ENCODE peak calls at places on chromosomes 5 and 9, in five cellular contexts. One of them, this sample, is unnamed.

GRCh38 chr9:123640792-123641222 is 284.8 kb downstream of the CRB2 start:
- DNase-seq in astrocyte of the spinal cord: no peak
- DNase-seq in brain microvascular endothelial cell: no peak
- DNase-seq in B cell: no peak
- DNase-seq in heart right ventricle: no peak
- DNase-seq in this sample: no peak

GRCh38 chr9:95581900-95582299 is 65.1 kb upstream of the PTCH1 start:
- DNase-seq in heart right ventricle: no peak
- DNase-seq in B cell: no peak
- DNase-seq in astrocyte of the spinal cord: no peak
- DNase-seq in brain microvascular endothelial cell: no peak
- DNase-seq in this sample: no peak

GRCh38 chr9:18743976-18744375 is 270.0 kb downstream of the ADAMTSL1 start:
- DNase-seq in heart right ventricle: no peak
- DNase-seq in brain microvascular endothelial cell: no peak
- DNase-seq in B cell: no peak
- DNase-seq in astrocyte of the spinal cord: peak
- DNase-seq in this sample: no peak

GRCh38 chr5:124952566-124952965 is 206.1 kb upstream of the ZNF608 start:
- DNase-seq in B cell: no peak
- DNase-seq in astrocyte of the spinal cord: no peak
- DNase-seq in heart right ventricle: no peak
- DNase-seq in brain microvascular endothelial cell: no peak
- DNase-seq in this sample: no peak

GRCh38 chr9:134606951-134607733 is 34.5 kb upstream of the COL5A1 start:
- DNase-seq in astrocyte of the spinal cord: peak
- DNase-seq in brain microvascular endothelial cell: no peak
- DNase-seq in B cell: no peak
- DNase-seq in heart right ventricle: peak
- DNase-seq in this sample: no peak

GRCh38 chr9:36871606-36872005 is 162.5 kb downstream of the PAX5 start:
- DNase-seq in B cell: no peak
- DNase-seq in brain microvascular endothelial cell: no peak
- DNase-seq in heart right ventricle: no peak
- DNase-seq in astrocyte of the spinal cord: no peak
- DNase-seq in this sample: no peak

GRCh38 chr9:136996361-136997281 is at the start of gene CLIC3:
- DNase-seq in astrocyte of the spinal cord: no peak
- DNase-seq in heart right ventricle: no peak
- DNase-seq in B cell: peak
- DNase-seq in brain microvascular endothelial cell: no peak
- DNase-seq in this sample: no peak

GRCh38 chr9:78676623-78677022 is 379.7 kb downstream of the PSAT1 start:
- DNase-seq in astrocyte of the spinal cord: peak
- DNase-seq in brain microvascular endothelial cell: no peak
- DNase-seq in heart right ventricle: no peak
- DNase-seq in B cell: no peak
- DNase-seq in this sample: peak

GRCh38 chr9:122095010-122095767 is 2.1 kb upstream of the TTLL11 start:
- DNase-seq in brain microvascular endothelial cell: peak
- DNase-seq in heart right ventricle: peak
- DNase-seq in astrocyte of the spinal cord: peak
- DNase-seq in B cell: no peak
- DNase-seq in this sample: peak

GRCh38 chr5:176659860-176660461 is 12.7 kb downstream of the TSPAN17 start:
- DNase-seq in astrocyte of the spinal cord: no peak
- DNase-seq in heart right ventricle: no peak
- DNase-seq in brain microvascular endothelial cell: no peak
- DNase-seq in B cell: no peak
- DNase-seq in this sample: no peak

GRCh38 chr9:134681061-134681661 is 39.6 kb downstream of the COL5A1 start:
- DNase-seq in brain microvascular endothelial cell: peak
- DNase-seq in astrocyte of the spinal cord: peak
- DNase-seq in heart right ventricle: no peak
- DNase-seq in B cell: no peak
- DNase-seq in this sample: no peak

DNA sequence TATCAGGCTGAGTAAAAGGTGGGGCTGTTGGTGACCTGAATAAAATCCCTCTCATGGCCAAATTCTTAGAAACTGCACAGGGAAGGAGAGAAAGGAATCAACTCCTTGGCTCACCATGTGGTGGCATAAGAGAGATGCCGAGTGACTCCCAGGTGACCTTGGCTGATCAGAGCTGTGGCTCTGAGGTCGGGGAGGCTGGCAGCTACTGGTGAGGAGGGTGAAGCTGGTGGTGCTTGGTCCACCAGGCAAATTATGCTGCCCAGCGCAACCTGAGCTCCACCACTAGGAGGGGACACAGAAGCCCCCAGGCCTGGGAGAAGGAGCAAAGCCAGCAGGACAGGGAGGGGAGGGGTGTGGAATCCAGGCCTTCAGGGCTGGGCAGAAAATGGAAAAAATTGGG is 111.2 kb upstream of the IL12B start:
- DNase-seq in astrocyte of the spinal cord: no peak
- DNase-seq in heart right ventricle: peak
- DNase-seq in brain microvascular endothelial cell: no peak
- DNase-seq in B cell: no peak
- DNase-seq in this sample: no peak
- TF ChIP-seq CTCF in astrocyte of the spinal cord: peak
- TF ChIP-seq CTCF in heart right ventricle: no peak
- TF ChIP-seq CTCF in brain microvascular endothelial cell: peak
- TF ChIP-seq CTCF in B cell: no peak
- TF ChIP-seq CTCF in this sample: peak

DNA sequence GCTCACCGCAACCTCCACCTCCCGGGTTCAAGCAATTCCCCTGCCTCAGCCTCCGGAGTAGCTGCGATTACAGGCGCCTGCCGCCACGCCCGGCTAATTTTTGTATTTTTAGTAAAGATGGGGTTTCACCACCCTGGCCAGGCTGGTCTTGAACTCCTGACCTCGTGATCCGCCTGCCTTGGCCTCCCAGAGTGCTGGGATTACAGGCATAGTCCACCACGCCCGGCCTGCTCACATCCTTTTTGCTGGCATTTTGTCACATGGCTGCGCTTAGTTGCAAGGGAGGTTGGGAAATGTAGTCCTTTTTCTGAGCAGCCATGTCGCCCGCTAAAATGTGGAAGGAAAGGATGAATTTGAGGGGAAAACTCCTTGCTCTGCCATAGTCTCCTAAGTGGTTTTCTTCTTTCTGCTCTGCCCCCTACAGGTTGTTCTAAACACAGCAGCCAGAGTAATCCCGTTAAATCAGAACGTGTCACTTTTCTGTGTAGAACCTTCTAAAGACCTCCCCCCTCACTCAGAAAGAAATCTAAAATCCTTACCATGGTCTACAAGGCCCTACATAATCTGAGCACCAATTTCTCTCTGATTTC is 57.8 kb upstream of the HSPA9 start:
- DNase-seq in astrocyte of the spinal cord: peak
- DNase-seq in brain microvascular endothelial cell: peak
- DNase-seq in heart right ventricle: peak
- DNase-seq in B cell: no peak
- DNase-seq in this sample: peak
- TF ChIP-seq CTCF in astrocyte of the spinal cord: peak
- TF ChIP-seq CTCF in brain microvascular endothelial cell: peak
- TF ChIP-seq CTCF in heart right ventricle: no peak
- TF ChIP-seq CTCF in B cell: no peak
- TF ChIP-seq CTCF in this sample: peak

DNA sequence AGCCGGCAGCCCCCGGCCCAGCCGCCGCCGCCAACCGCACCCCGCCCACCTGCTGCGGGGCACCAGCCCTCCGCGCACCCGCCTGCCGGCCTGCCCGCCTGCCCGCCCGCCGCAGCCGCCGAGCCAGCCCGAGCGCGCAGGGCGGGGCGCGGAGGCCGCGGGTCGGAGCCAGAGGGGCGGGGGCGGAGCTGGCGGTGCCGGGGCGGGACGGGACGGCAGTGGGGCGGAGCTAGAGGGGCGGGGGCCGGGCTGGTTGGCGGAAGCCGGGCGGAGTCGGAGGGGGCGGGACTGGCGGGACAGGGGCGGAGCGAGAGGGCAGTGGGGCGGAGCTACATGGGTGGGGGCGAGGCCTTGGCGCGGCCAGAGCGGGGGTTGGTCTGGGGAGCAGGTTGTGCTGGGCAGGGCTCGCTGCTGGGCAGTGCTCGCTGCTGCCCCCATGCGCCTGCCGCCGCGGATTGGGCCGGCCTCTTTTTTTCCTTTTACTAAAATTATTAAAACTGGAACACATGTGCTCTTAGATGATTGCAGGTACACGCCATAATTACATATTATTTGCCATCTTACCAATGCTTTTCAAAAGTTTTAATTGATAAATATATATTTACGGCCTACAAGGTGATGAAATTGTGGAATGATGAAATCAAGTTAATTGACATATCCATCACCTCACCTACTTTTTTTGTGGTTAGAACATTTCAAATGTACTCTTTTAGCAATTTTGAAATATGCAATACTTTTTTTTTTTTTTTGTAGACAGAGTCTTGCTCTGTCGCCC is at the start of gene SH3GLB2:
- DNase-seq in brain microvascular endothelial cell: peak
- DNase-seq in astrocyte of the spinal cord: peak
- DNase-seq in heart right ventricle: peak
- DNase-seq in B cell: peak
- DNase-seq in this sample: peak
- TF ChIP-seq CTCF in brain microvascular endothelial cell: peak
- TF ChIP-seq CTCF in astrocyte of the spinal cord: peak
- TF ChIP-seq CTCF in heart right ventricle: peak
- TF ChIP-seq CTCF in B cell: peak
- TF ChIP-seq CTCF in this sample: peak

GRCh38 chr5:170892201-170892600 is 30.4 kb downstream of the RANBP17 start:
- DNase-seq in brain microvascular endothelial cell: peak
- DNase-seq in astrocyte of the spinal cord: peak
- DNase-seq in B cell: no peak
- DNase-seq in heart right ventricle: no peak
- DNase-seq in this sample: peak

DNA sequence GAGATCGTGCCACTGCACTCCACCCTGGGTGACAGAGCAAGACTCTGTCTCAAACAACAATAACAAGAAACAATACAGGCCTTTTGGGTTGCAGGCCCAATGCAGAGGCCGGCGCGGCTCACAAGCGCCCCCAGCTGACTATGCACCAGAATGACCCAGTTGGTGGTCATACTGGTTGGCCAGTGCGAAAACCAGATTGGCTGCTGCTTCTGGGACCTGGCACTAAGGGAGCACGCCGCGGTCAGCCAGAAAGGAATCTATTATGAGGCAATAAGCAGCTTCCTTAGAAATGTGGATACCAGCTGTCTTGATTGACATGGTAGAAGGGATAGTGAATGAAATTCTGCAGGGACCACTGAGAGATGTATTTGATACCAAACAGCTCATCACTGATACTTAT is 35.0 kb downstream of the RANBP17 start:
- DNase-seq in heart right ventricle: no peak
- DNase-seq in astrocyte of the spinal cord: peak
- DNase-seq in B cell: no peak
- DNase-seq in brain microvascular endothelial cell: peak
- DNase-seq in this sample: no peak
- TF ChIP-seq CTCF in heart right ventricle: no peak
- TF ChIP-seq CTCF in astrocyte of the spinal cord: peak
- TF ChIP-seq CTCF in B cell: no peak
- TF ChIP-seq CTCF in brain microvascular endothelial cell: peak
- TF ChIP-seq CTCF in this sample: peak

GRCh38 chr5:15796096-15796495 is 296.1 kb downstream of the FBXL7 start:
- DNase-seq in heart right ventricle: no peak
- DNase-seq in astrocyte of the spinal cord: no peak
- DNase-seq in brain microvascular endothelial cell: no peak
- DNase-seq in B cell: no peak
- DNase-seq in this sample: no peak

GRCh38 chr5:15796557-15796956 is 296.6 kb downstream of the FBXL7 start:
- DNase-seq in brain microvascular endothelial cell: no peak
- DNase-seq in heart right ventricle: no peak
- DNase-seq in B cell: no peak
- DNase-seq in astrocyte of the spinal cord: no peak
- DNase-seq in this sample: no peak

GRCh38 chr5:15791859-15792258 is 291.9 kb downstream of the FBXL7 start:
- DNase-seq in B cell: no peak
- DNase-seq in astrocyte of the spinal cord: peak
- DNase-seq in brain microvascular endothelial cell: peak
- DNase-seq in heart right ventricle: no peak
- DNase-seq in this sample: peak

GRCh38 chr5:15797116-15797515 is 297.1 kb downstream of the FBXL7 start:
- DNase-seq in heart right ventricle: no peak
- DNase-seq in brain microvascular endothelial cell: no peak
- DNase-seq in B cell: no peak
- DNase-seq in astrocyte of the spinal cord: no peak
- DNase-seq in this sample: no peak

GRCh38 chr5:15794117-15794985 is 294.4 kb downstream of the FBXL7 start:
- DNase-seq in heart right ventricle: no peak
- DNase-seq in B cell: no peak
- DNase-seq in astrocyte of the spinal cord: no peak
- DNase-seq in brain microvascular endothelial cell: no peak
- DNase-seq in this sample: peak
- TF ChIP-seq CTCF in heart right ventricle: no peak
- TF ChIP-seq CTCF in B cell: no peak
- TF ChIP-seq CTCF in astrocyte of the spinal cord: peak
- TF ChIP-seq CTCF in brain microvascular endothelial cell: peak
- TF ChIP-seq CTCF in this sample: peak